ENCODE peak calls at places on chromosomes 5 and 9, in six cellular contexts. R is SJSA1, H is GM23248, I is adrenal gland, Z is IMR-90, F is heart right ventricle. X is an unnamed sample. For H3K36me3, the result is how much of the 10 kb centered on the place peaks cover.

GRCh38 chr5:113574417-113574816 is 60.9 kb downstream of the YTHDC2 start:
- DNase-seq in R (peak), H (peak), I (no peak), Z (peak), F (peak), X (peak)

GRCh38 chr9:71822455-71822854 is 54.1 kb upstream of the CEMIP2 start:
- DNase-seq in R (no peak), H (no peak), I (no peak), Z (no peak), F (no peak), X (no peak)

GRCh38 chr9:121075251-121076036 is 689 bp downstream of the CNTRL start:
- DNase-seq in R (no peak), H (peak), I (no peak), Z (peak), F (no peak), X (no peak)

GRCh38 chr9:99690573-99690972 is 131.1 kb upstream of the NR4A3 start:
- DNase-seq in R (no peak), H (no peak), I (no peak), Z (no peak), F (no peak), X (no peak)

GRCh38 chr5:2378976-2379375 is 372.5 kb downstream of the IRX2 start:
- DNase-seq in R (peak), H (no peak), I (no peak), Z (no peak), F (no peak), X (no peak)

GRCh38 chr5:115295775-115296129 is 702 bp downstream of the CCDC112 start:
- DNase-seq in R (no peak), H (no peak), I (no peak), Z (no peak), F (no peak), X (no peak)

GRCh38 chr9:72477862-72478564 is 43.4 kb upstream of the TMC1 start:
- DNase-seq in R (peak), H (peak), I (no peak), Z (peak), F (peak), X (peak)

GRCh38 chr9:8764041-8764440 is 964.5 kb upstream of the DMAC1 start:
- DNase-seq in R (no peak), H (no peak), I (no peak), Z (peak), F (no peak), X (no peak)

GRCh38 chr5:83718195-83718825 is 2.3 kb downstream of the HAPLN1 start:
- DNase-seq in R (peak), H (peak), I (peak), Z (peak), F (peak), X (peak)

GRCh38 chr5:89232139-89232603 is 349.2 kb upstream of the MEF2C start:
- DNase-seq in R (no peak), H (no peak), I (no peak), Z (no peak), F (no peak), X (no peak)

GRCh38 chr9:83966209-83966582 is 13.8 kb downstream of the HNRNPK start:
- DNase-seq in R (no peak), H (no peak), I (no peak), Z (no peak), F (no peak), X (no peak)
- H3K36me3 ChIP-seq in R (under half), H (half or more), I (half or more), Z (under half), F (half or more), X (under half)

GRCh38 chr9:35074791-35075190 is 2.4 kb upstream of the VCP start:
- DNase-seq in R (no peak), H (no peak), I (no peak), Z (no peak), F (no peak), X (no peak)

GRCh38 chr9:35074141-35074540 is 1.7 kb upstream of the VCP start:
- DNase-seq in R (no peak), H (no peak), I (no peak), Z (no peak), F (no peak), X (no peak)

GRCh38 chr9:35072461-35073275 is at the start of gene VCP:
- DNase-seq in R (peak), H (peak), I (peak), Z (peak), F (peak), X (peak)

GRCh38 chr9:35071814-35072460 is 488 bp downstream of the VCP start:
- DNase-seq in R (peak), H (peak), I (peak), Z (peak), F (peak), X (peak)

DNA sequence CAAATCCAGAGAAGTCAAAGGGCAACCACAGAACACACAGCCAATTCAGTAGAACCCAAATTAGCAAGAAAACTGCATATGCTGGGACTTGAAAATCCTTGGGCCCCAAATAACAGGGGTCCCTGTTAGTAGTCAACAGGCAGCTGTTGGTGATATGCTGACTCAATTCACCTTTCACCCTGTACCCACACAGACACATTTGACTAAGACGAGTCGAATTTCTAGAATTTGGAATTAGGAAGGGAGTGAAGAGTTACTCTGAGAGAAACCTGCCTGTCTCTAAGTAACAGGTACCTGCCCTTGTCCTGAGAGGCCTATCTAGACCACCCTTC is 817 bp upstream of the VCP start:
- DNase-seq in R (no peak), H (no peak), I (no peak), Z (peak), F (no peak), X (no peak)
- H3K4me3 ChIP-seq in R (no peak), H (peak), I (peak), Z (no peak), F (no peak), X (no peak)

GRCh38 chr9:93194584-93194983 is 10.6 kb downstream of the WNK2 start:
- DNase-seq in R (no peak), H (no peak), I (no peak), Z (no peak), F (no peak), X (no peak)

GRCh38 chr9:93192721-93193372 is 8.9 kb downstream of the WNK2 start:
- DNase-seq in R (no peak), H (no peak), I (no peak), Z (no peak), F (no peak), X (no peak)

GRCh38 chr9:93193373-93193725 is 9.4 kb downstream of the WNK2 start:
- DNase-seq in R (no peak), H (no peak), I (no peak), Z (no peak), F (no peak), X (no peak)

GRCh38 chr9:93196095-93197055 is 12.4 kb downstream of the WNK2 start:
- DNase-seq in R (no peak), H (no peak), I (no peak), Z (no peak), F (no peak), X (no peak)

DNA sequence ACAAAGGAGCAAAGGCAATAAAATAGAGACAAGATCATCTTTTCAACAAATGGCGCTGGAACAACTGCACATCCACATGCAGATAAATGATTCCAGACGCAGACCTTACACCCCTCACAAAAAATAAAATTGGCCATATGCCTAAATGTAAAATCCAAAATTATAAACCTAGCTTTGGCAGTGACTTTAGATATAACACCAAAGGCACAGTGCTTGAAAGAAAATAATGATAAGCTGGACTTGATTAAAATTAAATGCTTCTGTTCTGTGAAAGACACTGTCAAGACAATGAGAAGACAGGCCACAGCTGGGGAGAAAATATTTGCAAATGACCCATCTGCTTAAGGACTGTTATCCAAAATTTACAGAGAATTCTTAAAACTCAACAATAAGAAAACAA is 10.0 kb downstream of the WNK2 start:
- DNase-seq in R (no peak), H (no peak), I (no peak), Z (no peak), F (no peak), X (no peak)
- H3K36me3 ChIP-seq in R (under half), H (under half), I (under half), Z (under half), F (under half), X (under half)

DNA sequence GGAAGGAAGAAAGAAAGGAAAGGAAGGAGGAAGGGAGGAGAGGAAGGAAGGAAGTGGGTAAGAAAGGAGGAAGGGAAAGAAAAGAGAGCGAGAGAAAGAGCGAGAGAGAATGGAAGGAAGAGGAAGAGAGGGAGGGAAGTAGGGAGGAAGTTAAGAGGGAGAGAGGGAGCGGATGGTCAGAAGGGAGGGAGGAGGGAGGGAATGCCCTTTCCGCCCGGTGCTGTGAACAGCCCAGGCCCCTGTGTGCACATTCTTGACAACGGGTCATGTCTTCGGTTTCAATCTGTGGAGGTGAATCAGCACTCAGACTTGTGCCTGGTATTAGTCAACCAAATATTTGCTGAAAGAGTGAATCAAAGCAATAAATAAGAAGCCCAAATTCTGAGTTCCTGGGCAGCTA is 39.2 kb downstream of the PRUNE2 start:
- DNase-seq in R (peak), H (peak), I (no peak), Z (peak), F (no peak), X (peak)
- H3K4me3 ChIP-seq in R (no peak), H (no peak), I (no peak), Z (no peak), F (no peak), X (no peak)

X was measured in SJCRH30.